ENCODE peak calls at places on chromosome 21, in four cellular contexts. G is vagina, Q is mucosa of descending colon, Z is ovary. H is an unnamed sample. For H3K4me1, the result is how much of the 10 kb centered on the place peaks cover.

GRCh38 chr21:37225440-37225839 is 41.7 kb downstream of the VPS26C start:
- DNase-seq in G (no peak), Q (no peak), Z (no peak), H (no peak)

GRCh38 chr21:43684424-43684823 is 25.1 kb downstream of the RRP1B start:
- DNase-seq in G (no peak), Q (no peak), Z (no peak), H (no peak)

GRCh38 chr21:37751268-37751975 is 164.8 kb downstream of the KCNJ6 start:
- DNase-seq in G (no peak), Q (no peak), Z (no peak), H (no peak)

GRCh38 chr21:44289381-44290010 is 3.8 kb downstream of the AIRE start:
- DNase-seq in G (no peak), Q (no peak), Z (peak), H (no peak)

GRCh38 chr21:38857152-38857825 is 51.6 kb downstream of the ETS2 start:
- DNase-seq in G (no peak), Q (no peak), Z (no peak), H (no peak)

GRCh38 chr21:23968722-23969647 is 1638.3 kb downstream of the MRPL39 start:
- DNase-seq in G (no peak), Q (peak), Z (no peak), H (no peak)

GRCh38 chr21:38221594-38221993 is 35.2 kb upstream of the KCNJ15 start:
- DNase-seq in G (no peak), Q (no peak), Z (no peak), H (no peak)

GRCh38 chr21:15735409-15735808 is 5.6 kb downstream of the USP25 start:
- DNase-seq in G (no peak), Q (no peak), Z (no peak), H (no peak)

GRCh38 chr21:38622081-38622826 is 124.0 kb upstream of the ERG start:
- DNase-seq in G (no peak), Q (no peak), Z (no peak), H (no peak)

GRCh38 chr21:9737871-9738520 is 783.4 kb upstream of the TPTE start:
- DNase-seq in G (no peak), Q (no peak), Z (no peak), H (peak)

GRCh38 chr21:15446193-15446592 is 283.6 kb upstream of the USP25 start:
- DNase-seq in G (no peak), Q (no peak), Z (no peak), H (no peak)

GRCh38 chr21:37710555-37711293 is 205.5 kb downstream of the KCNJ6 start:
- DNase-seq in G (no peak), Q (peak), Z (no peak), H (no peak)

GRCh38 chr21:28781602-28782274 is 210.9 kb downstream of the LTN1 start:
- DNase-seq in G (no peak), Q (no peak), Z (no peak), H (no peak)

GRCh38 chr21:32962286-32962685 is 63.4 kb upstream of the OLIG2 start:
- DNase-seq in G (no peak), Q (no peak), Z (no peak), H (no peak)

GRCh38 chr21:38422067-38422466 is 76.2 kb downstream of the ERG start:
- DNase-seq in G (no peak), Q (no peak), Z (no peak), H (no peak)

GRCh38 chr21:24205317-24205716 is 1402.0 kb downstream of the MRPL39 start:
- DNase-seq in G (no peak), Q (no peak), Z (no peak), H (no peak)

GRCh38 chr21:44054710-44055109 is 42.6 kb downstream of the TRAPPC10 start:
- DNase-seq in G (no peak), Q (no peak), Z (no peak), H (no peak)

GRCh38 chr21:15063081-15063820 is 1.5 kb downstream of the NRIP1 start:
- DNase-seq in G (no peak), Q (no peak), Z (no peak), H (no peak)

GRCh38 chr21:37087188-37087587 is 14.1 kb downstream of the TTC3 start:
- DNase-seq in G (no peak), Q (peak), Z (no peak), H (no peak)

GRCh38 chr21:29376556-29376955 is 77.8 kb downstream of the BACH1 start:
- DNase-seq in G (no peak), Q (peak), Z (peak), H (peak)

GRCh38 chr21:36700961-36701911 is 2.3 kb downstream of the SIM2 start:
- DNase-seq in G (no peak), Q (no peak), Z (no peak), H (no peak)

GRCh38 chr21:43921602-43921978 is 56.6 kb downstream of the AGPAT3 start:
- DNase-seq in G (no peak), Q (no peak), Z (no peak), H (no peak)

GRCh38 chr21:21163904-21164303 is 165.7 kb downstream of the NCAM2 start:
- DNase-seq in G (no peak), Q (peak), Z (no peak), H (no peak)

GRCh38 chr21:28280611-28281010 is 712.1 kb downstream of the LTN1 start:
- DNase-seq in G (no peak), Q (no peak), Z (no peak), H (no peak)

GRCh38 chr21:43861716-43862115 is 3.3 kb upstream of the AGPAT3 start:
- DNase-seq in G (no peak), Q (no peak), Z (no peak), H (no peak)

GRCh38 chr21:29938968-29939858 is 583 bp downstream of the GRIK1 start:
- DNase-seq in G (no peak), Q (no peak), Z (no peak), H (no peak)

GRCh38 chr21:15065381-15066230 is 806 bp upstream of the NRIP1 start:
- DNase-seq in G (no peak), Q (peak), Z (peak), H (peak)

GRCh38 chr21:32739946-32740345 is 12.1 kb upstream of the SYNJ1 start:
- DNase-seq in G (no peak), Q (no peak), Z (no peak), H (no peak)

GRCh38 chr21:37164742-37165141 is 91.7 kb downstream of the TTC3 start:
- DNase-seq in G (no peak), Q (no peak), Z (no peak), H (no peak)

GRCh38 chr21:42404534-42404933 is 832 bp downstream of the UBASH3A start:
- DNase-seq in G (no peak), Q (no peak), Z (no peak), H (no peak)

GRCh38 chr21:42401164-42401563 is 2.5 kb upstream of the UBASH3A start:
- DNase-seq in G (no peak), Q (no peak), Z (no peak), H (peak)

GRCh38 chr21:42403611-42404231 is at the start of gene UBASH3A:
- DNase-seq in G (no peak), Q (no peak), Z (no peak), H (no peak)

GRCh38 chr21:42400525-42400924 is 3.2 kb upstream of the UBASH3A start:
- DNase-seq in G (no peak), Q (no peak), Z (no peak), H (no peak)

DNA sequence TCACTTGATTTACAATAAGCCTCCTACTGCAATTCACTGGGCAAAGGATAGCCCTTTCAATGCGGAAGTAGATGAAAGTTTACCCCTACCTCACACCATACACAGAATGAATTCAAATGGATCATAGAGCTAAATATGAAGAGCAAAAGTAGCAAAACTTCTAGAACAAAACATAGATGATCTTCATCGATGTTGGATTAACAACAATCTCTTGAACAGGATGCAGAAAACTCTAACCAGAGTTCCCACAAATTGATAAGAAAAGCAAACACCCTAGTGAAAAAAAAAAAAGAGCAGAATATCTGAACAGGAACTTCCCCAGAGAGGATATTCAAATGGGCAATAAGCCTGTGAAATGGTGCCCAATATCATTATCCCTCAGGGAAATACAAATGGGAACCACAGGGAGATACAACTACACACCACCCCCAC is 1.9 kb upstream of the UBASH3A start:
- DNase-seq in G (no peak), Q (no peak), Z (no peak), H (no peak)
- H3K4me1 ChIP-seq in G (under half), Q (under half), Z (under half), H (under half)

GRCh38 chr21:39934895-39935294 is 67.7 kb downstream of the PCP4 start:
- DNase-seq in G (no peak), Q (no peak), Z (no peak), H (no peak)
- H3K4me1 ChIP-seq in G (under half), Q (under half), Z (under half), H (under half)

DNA sequence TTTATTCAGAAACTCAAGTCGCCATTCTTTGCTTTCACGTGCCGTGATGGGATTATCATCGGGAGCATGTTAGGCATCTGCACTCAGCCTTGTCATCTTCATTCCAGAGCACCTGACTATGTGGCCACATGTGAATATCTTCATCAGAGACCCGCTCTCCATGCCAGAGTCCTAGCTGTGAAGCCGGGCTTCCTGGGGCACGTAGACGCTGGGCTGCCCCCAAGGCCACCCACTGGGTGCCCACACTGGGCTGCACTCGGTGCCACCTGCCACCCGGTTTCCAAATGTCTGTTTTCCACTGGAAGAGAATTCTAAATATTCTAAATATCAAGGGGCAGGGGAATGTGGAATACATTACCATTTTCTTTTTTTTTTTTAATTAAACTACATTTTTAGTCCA is 43.8 kb downstream of the SLC37A1 start:
- DNase-seq in G (no peak), Q (no peak), Z (no peak), H (no peak)
- H3K4me1 ChIP-seq in G (under half), Q (under half), Z (under half), H (under half)

DNA sequence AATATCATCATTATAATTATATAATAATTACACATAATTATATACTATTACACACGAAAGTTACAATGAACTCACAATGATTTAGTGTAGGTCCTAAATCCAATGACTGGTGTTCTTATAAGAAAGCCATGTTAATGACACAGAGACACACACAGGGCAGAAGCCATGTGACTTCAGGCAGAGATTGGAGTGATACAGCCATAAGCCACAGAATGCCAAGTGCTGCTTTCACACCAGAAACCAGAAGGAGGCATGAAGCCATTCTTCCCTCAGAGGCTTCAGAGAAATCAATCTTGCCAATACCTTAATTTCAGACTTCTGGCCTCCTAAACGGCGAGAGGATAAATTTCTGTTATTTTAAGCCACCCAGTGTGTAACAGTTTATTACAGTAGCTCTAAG is 147.4 kb upstream of the KRTAP19-8 start:
- DNase-seq in G (no peak), Q (no peak), Z (no peak), H (no peak)
- H3K4me1 ChIP-seq in G (under half), Q (under half), Z (under half), H (under half)

DNA sequence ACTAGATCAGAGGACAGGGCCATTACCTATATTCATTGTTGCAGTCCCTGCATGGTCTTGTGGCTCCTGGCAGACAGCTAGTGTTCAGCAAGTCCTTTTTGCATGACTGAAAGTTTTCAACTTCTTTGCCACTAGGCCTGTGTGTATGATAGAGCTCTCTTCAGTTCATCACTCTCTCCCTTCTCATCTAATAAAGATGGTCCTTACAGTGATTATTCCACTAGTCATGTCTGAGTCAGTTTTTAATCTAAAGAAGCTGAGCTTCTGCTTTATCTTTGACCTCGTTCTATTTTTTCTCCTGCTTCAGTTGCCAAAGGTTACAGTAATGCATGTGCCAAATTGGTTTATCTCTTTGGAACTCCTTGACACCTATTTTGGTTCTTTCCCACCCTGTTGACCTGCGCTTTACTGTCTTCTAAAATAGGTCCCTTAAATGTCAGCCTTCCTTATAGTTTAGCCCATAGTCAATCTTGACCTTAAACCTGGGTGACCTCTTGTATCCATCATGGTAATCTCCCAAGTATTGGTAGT is 6.4 kb downstream of the CXADR start:
- DNase-seq in G (no peak), Q (no peak), Z (no peak), H (no peak)
- H3K4me1 ChIP-seq in G (under half), Q (under half), Z (under half), H (under half)

DNA sequence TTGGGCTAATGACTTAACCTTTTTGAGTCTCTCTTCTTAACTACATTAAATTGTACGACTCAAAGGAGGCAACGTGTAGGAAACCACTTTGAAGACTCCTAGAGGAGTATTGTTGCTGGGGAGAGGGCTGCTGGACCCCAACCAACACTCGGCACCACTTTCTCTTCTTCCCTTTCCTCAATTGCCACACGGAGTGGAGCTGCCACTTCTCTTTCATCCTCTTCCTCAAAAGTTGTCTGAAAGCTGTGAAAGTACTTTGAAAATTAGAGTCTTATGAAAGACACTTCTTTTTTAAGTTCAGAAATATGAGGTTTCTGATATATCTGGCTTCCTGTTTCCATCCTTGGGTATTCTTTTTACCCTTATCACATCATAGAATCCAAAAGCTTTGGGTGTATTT is 59.5 kb downstream of the MRPS6 start:
- DNase-seq in G (no peak), Q (no peak), Z (no peak), H (no peak)
- H3K4me1 ChIP-seq in G (half or more), Q (under half), Z (under half), H (under half)

DNA sequence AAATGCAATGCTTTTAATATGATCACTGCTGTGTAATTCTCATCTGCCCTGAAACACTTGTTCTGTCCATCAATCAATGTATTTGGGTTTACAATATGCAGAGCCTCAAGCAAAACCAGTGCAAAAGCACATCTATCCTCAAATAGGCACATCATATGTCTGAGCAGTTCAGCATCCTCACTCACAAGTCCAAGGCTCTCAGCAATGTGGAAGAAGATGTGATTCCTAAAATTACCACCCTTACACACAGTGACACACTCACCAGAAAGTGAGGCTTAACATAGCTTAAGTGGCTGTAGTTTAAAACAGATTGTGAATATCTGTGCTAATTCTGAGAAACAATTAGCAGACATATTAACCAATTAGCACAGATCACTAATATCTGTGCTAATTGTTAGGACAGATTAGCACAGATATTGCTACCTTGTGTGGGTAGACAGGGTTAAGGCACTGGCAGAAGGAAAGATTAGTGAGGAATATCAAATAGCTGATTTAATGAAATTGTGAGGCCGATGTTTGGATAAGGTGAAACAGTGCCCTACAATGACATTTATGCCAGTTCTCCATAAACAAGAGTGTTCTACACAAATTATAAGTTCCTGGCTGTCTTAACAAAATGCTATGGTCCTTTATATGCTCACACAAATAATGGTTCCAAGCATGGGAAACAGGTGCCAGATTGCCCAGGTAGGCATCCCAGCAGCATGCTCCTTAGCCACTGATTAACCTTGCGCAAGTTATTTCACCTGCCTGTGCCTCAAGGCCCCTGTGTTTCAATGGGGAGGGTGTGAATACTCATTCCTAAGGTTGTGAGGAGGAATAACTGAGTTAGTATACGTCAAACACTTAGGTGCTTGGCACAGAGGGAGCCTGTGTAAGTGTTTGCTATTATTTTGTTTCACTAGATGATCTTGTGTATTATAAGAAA is 41.7 kb downstream of the MRPL39 start:
- DNase-seq in G (no peak), Q (no peak), Z (no peak), H (no peak)
- H3K4me1 ChIP-seq in G (under half), Q (under half), Z (under half), H (under half)

DNA sequence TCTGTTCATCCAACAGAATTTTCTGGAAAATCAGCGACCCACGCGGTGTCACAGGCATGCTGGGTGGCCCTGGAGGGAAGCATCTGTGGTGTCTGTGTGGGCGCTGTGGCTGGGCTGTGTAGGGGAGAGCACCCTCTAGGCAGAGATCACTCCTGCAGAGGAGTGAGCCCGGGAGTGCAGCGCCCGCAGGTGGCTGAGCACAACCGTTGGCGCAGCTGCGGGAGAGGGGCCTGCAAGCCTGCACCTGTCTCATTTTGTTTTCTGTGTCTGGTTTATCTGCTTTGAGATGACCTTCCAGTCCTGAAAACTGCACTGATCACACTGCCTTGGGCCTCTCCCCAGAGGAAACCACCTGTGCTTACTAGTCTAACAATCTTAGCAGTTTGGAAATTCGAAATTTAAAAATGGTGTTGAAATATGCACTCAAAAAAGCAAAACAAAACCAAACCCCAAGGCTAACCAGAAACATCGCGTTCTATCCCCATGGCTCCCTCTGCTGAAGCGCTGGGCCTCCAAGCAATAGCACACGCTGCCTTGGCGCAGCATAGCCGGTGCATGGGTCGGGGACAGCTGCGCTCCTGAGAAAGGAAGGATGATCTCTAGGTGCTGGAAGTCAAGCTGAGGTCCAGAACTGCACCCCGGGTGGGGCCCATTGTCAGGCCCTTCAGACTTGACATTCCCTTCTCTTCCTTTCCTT is 4.8 kb downstream of the FAM3B start:
- DNase-seq in G (no peak), Q (no peak), Z (no peak), H (no peak)
- H3K4me1 ChIP-seq in G (under half), Q (under half), Z (under half), H (under half)

DNA sequence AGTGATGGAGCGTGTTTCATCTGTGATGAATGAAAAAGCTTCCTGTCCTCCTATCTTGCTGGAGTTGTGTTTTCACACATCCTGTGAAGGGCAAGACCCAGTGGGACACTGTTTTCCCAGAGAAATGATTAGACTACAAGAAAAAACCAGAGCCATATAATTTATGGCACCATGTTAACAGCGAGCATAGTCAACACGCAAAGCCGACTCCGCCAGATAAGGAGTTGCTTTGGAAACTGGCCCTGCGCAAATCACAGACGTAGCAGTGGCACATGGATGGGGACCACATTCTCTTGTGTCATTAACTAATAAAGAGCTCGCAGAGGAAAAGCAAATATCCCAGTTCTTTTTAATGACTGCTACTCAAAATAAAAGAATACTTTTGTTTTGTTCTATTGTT is 471.2 kb upstream of the RUNX1 start:
- DNase-seq in G (no peak), Q (no peak), Z (no peak), H (no peak)
- H3K4me1 ChIP-seq in G (under half), Q (under half), Z (under half), H (under half)